ENCODE peak calls at places on chromosomes 13 and 19, in six cellular contexts. One of them, this sample, is unnamed.

GRCh38 chr13:41590643-41591042 is 133.3 kb downstream of the RGCC start:
- DNase-seq in uterus: no peak
- DNase-seq in left lung: no peak
- DNase-seq in colonic mucosa: no peak
- DNase-seq in right atrium auricular region: no peak
- DNase-seq in thyroid gland: no peak
- DNase-seq in this sample: no peak

GRCh38 chr19:14347999-14348889 is 33.0 kb upstream of the ADGRE5 start:
- DNase-seq in thyroid gland: peak; percentile 53
- DNase-seq in left lung: peak; percentile 94
- DNase-seq in colonic mucosa: peak; percentile 73
- DNase-seq in uterus: peak; percentile 58
- DNase-seq in right atrium auricular region: peak; percentile 64
- DNase-seq in this sample: peak; percentile 75

GRCh38 chr19:12834976-12835757 is 788 bp upstream of the RTBDN start:
- DNase-seq in right atrium auricular region: no peak
- DNase-seq in uterus: no peak
- DNase-seq in left lung: no peak
- DNase-seq in colonic mucosa: peak; percentile 47
- DNase-seq in thyroid gland: no peak
- DNase-seq in this sample: peak; percentile 72

GRCh38 chr19:1855828-1856255 is 7.5 kb downstream of the KLF16 start:
- DNase-seq in left lung: no peak
- DNase-seq in colonic mucosa: peak; percentile 45
- DNase-seq in uterus: no peak
- DNase-seq in right atrium auricular region: no peak
- DNase-seq in thyroid gland: no peak
- DNase-seq in this sample: no peak

GRCh38 chr13:114313061-114313860 is 1.0 kb upstream of the CHAMP1 start:
- DNase-seq in left lung: no peak
- DNase-seq in colonic mucosa: no peak
- DNase-seq in right atrium auricular region: no peak
- DNase-seq in uterus: no peak
- DNase-seq in thyroid gland: no peak
- DNase-seq in this sample: no peak

GRCh38 chr13:46995874-46996273 is 99.0 kb upstream of the HTR2A start:
- DNase-seq in uterus: no peak
- DNase-seq in colonic mucosa: no peak
- DNase-seq in thyroid gland: no peak
- DNase-seq in right atrium auricular region: no peak
- DNase-seq in left lung: no peak
- DNase-seq in this sample: no peak

GRCh38 chr13:46389985-46390384 is 2.9 kb upstream of the RUBCNL start:
- DNase-seq in left lung: no peak
- DNase-seq in uterus: no peak
- DNase-seq in right atrium auricular region: no peak
- DNase-seq in thyroid gland: peak; percentile 24
- DNase-seq in colonic mucosa: peak; percentile 72
- DNase-seq in this sample: no peak

GRCh38 chr19:2167896-2168618 is 4.3 kb downstream of the DOT1L start:
- DNase-seq in left lung: peak; percentile 89
- DNase-seq in colonic mucosa: peak; percentile 47
- DNase-seq in right atrium auricular region: peak; percentile 77
- DNase-seq in thyroid gland: peak; percentile 32
- DNase-seq in uterus: peak; percentile 59
- DNase-seq in this sample: no peak

GRCh38 chr13:80604094-80604493 is 263.2 kb upstream of the SPRY2 start:
- DNase-seq in uterus: no peak
- DNase-seq in right atrium auricular region: no peak
- DNase-seq in thyroid gland: no peak
- DNase-seq in left lung: no peak
- DNase-seq in colonic mucosa: no peak
- DNase-seq in this sample: no peak

GRCh38 chr13:43273362-43273761 is 250.0 kb downstream of the DNAJC15 start:
- DNase-seq in thyroid gland: no peak
- DNase-seq in right atrium auricular region: no peak
- DNase-seq in colonic mucosa: no peak
- DNase-seq in uterus: no peak
- DNase-seq in left lung: no peak
- DNase-seq in this sample: no peak

GRCh38 chr13:111265006-111265700 is 55.3 kb upstream of the TEX29 start:
- DNase-seq in left lung: no peak
- DNase-seq in uterus: no peak
- DNase-seq in right atrium auricular region: peak; percentile 30
- DNase-seq in colonic mucosa: no peak
- DNase-seq in thyroid gland: no peak
- DNase-seq in this sample: no peak

GRCh38 chr19:408441-409005 is 424 bp downstream of the C2CD4C start:
- DNase-seq in thyroid gland: no peak
- DNase-seq in uterus: no peak
- DNase-seq in left lung: peak; percentile 74
- DNase-seq in colonic mucosa: no peak
- DNase-seq in right atrium auricular region: no peak
- DNase-seq in this sample: no peak

GRCh38 chr19:8194528-8195275 is 14.5 kb upstream of the CERS4 start:
- DNase-seq in uterus: no peak
- DNase-seq in thyroid gland: no peak
- DNase-seq in right atrium auricular region: no peak
- DNase-seq in colonic mucosa: peak; percentile 30
- DNase-seq in left lung: peak; percentile 83
- DNase-seq in this sample: no peak

GRCh38 chr13:61913183-61913582 is 497.5 kb upstream of the PCDH20 start:
- DNase-seq in uterus: no peak
- DNase-seq in right atrium auricular region: no peak
- DNase-seq in left lung: no peak
- DNase-seq in colonic mucosa: no peak
- DNase-seq in thyroid gland: no peak
- DNase-seq in this sample: no peak

GRCh38 chr13:110593430-110594130 is 21.8 kb upstream of the NAXD start:
- DNase-seq in uterus: no peak
- DNase-seq in colonic mucosa: no peak
- DNase-seq in right atrium auricular region: no peak
- DNase-seq in left lung: no peak
- DNase-seq in thyroid gland: peak; percentile 27
- DNase-seq in this sample: peak; percentile 36

GRCh38 chr13:99686157-99686572 is 184.9 kb downstream of the TM9SF2 start:
- DNase-seq in uterus: no peak
- DNase-seq in colonic mucosa: peak; percentile 62
- DNase-seq in left lung: no peak
- DNase-seq in right atrium auricular region: peak; percentile 67
- DNase-seq in thyroid gland: peak; percentile 56
- DNase-seq in this sample: peak; percentile 69

GRCh38 chr19:50478901-50479715 is 2.5 kb upstream of the GARIN5A start:
- DNase-seq in left lung: peak; percentile 56
- DNase-seq in uterus: no peak
- DNase-seq in colonic mucosa: no peak
- DNase-seq in thyroid gland: no peak
- DNase-seq in right atrium auricular region: no peak
- DNase-seq in this sample: peak; percentile 81

GRCh38 chr13:52411629-52412028 is 5.7 kb upstream of the THSD1 start:
- DNase-seq in right atrium auricular region: no peak
- DNase-seq in left lung: no peak
- DNase-seq in colonic mucosa: no peak
- DNase-seq in uterus: no peak
- DNase-seq in thyroid gland: no peak
- DNase-seq in this sample: no peak

GRCh38 chr13:52405369-52405766 is 604 bp downstream of the THSD1 start:
- DNase-seq in colonic mucosa: no peak
- DNase-seq in thyroid gland: no peak
- DNase-seq in left lung: no peak
- DNase-seq in right atrium auricular region: no peak
- DNase-seq in uterus: no peak
- DNase-seq in this sample: no peak

GRCh38 chr13:52405767-52406494 is at the start of gene THSD1:
- DNase-seq in left lung: peak; percentile 85
- DNase-seq in uterus: peak; percentile 59
- DNase-seq in thyroid gland: peak; percentile 39
- DNase-seq in colonic mucosa: peak; percentile 38
- DNase-seq in right atrium auricular region: peak; percentile 71
- DNase-seq in this sample: peak; percentile 40

GRCh38 chr13:52412128-52412527 is 6.2 kb upstream of the THSD1 start:
- DNase-seq in left lung: no peak
- DNase-seq in uterus: no peak
- DNase-seq in right atrium auricular region: no peak
- DNase-seq in colonic mucosa: no peak
- DNase-seq in thyroid gland: no peak
- DNase-seq in this sample: no peak

DNA sequence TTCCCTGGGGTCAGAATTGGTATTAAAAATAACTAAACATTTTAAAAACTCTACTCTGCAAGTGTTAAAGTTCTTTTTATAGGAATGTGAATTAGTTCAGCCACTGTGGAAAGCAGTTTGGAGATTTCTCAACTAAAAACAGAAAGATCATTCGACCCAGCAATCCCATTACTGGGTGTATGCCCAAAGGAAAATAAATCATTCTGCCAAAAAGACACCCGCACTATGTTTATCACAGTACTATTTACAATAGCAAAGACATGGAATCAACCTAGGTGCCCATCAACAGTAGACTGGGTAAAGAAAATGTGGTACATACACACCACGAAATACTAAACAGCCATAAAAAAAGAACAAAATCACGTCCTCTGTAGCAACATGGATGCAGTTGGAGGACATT is 657 bp upstream of the THSD1 start:
- DNase-seq in colonic mucosa: no peak
- DNase-seq in uterus: no peak
- DNase-seq in left lung: no peak
- DNase-seq in thyroid gland: no peak
- DNase-seq in right atrium auricular region: no peak
- DNase-seq in this sample: no peak
- TF ChIP-seq CTCF in colonic mucosa: no peak
- TF ChIP-seq CTCF in uterus: no peak
- TF ChIP-seq CTCF in left lung: no peak
- TF ChIP-seq CTCF in thyroid gland: no peak
- TF ChIP-seq CTCF in right atrium auricular region: no peak
- TF ChIP-seq CTCF in this sample: no peak

DNA sequence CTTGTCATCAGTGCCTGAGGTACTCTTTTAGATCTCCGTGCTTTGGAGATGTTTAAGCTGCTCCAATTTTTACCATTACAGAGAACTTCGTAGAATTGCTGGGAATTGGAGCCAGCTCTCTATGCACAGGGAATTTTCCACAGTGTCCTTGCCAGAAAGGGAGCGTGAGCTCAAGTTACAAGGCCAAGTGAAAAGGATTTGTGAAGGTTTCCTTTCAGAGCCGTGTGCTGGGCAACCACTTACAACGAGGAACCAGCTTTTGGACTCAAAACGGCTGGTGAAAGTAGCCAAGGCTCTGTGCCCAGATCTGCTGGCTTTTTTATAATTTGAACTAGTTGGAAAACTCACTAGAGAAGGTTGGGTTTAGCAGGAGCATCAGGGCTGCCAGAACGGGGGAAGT is 82.5 kb downstream of the NUFIP1 start:
- DNase-seq in right atrium auricular region: no peak
- DNase-seq in colonic mucosa: no peak
- DNase-seq in thyroid gland: peak; percentile 7
- DNase-seq in left lung: no peak
- DNase-seq in uterus: peak; percentile 62
- DNase-seq in this sample: no peak
- H3K4me1 ChIP-seq in right atrium auricular region: peaks cover 45% of the 10 kb centered on the region
- H3K4me1 ChIP-seq in colonic mucosa: no peaks in the 10 kb centered on the region
- H3K4me1 ChIP-seq in thyroid gland: no peaks in the 10 kb centered on the region
- H3K4me1 ChIP-seq in left lung: peaks cover 14% of the 10 kb centered on the region
- H3K4me1 ChIP-seq in uterus: peaks cover 23% of the 10 kb centered on the region
- H3K4me1 ChIP-seq in this sample: no peaks in the 10 kb centered on the region

GRCh38 chr13:113239986-113240385 is 30.6 kb downstream of the CUL4A start:
- DNase-seq in uterus: no peak
- DNase-seq in right atrium auricular region: no peak
- DNase-seq in left lung: no peak
- DNase-seq in colonic mucosa: no peak
- DNase-seq in thyroid gland: no peak
- DNase-seq in this sample: no peak

GRCh38 chr13:113243847-113244246 is 34.4 kb downstream of the CUL4A start:
- DNase-seq in colonic mucosa: no peak
- DNase-seq in uterus: no peak
- DNase-seq in thyroid gland: no peak
- DNase-seq in left lung: no peak
- DNase-seq in right atrium auricular region: no peak
- DNase-seq in this sample: no peak

GRCh38 chr13:113239357-113239756 is 29.9 kb downstream of the CUL4A start:
- DNase-seq in uterus: no peak
- DNase-seq in left lung: peak; percentile 61
- DNase-seq in right atrium auricular region: no peak
- DNase-seq in colonic mucosa: no peak
- DNase-seq in thyroid gland: no peak
- DNase-seq in this sample: no peak

GRCh38 chr13:113233101-113233500 is 23.7 kb downstream of the CUL4A start:
- DNase-seq in colonic mucosa: no peak
- DNase-seq in right atrium auricular region: no peak
- DNase-seq in uterus: no peak
- DNase-seq in thyroid gland: no peak
- DNase-seq in left lung: no peak
- DNase-seq in this sample: no peak

DNA sequence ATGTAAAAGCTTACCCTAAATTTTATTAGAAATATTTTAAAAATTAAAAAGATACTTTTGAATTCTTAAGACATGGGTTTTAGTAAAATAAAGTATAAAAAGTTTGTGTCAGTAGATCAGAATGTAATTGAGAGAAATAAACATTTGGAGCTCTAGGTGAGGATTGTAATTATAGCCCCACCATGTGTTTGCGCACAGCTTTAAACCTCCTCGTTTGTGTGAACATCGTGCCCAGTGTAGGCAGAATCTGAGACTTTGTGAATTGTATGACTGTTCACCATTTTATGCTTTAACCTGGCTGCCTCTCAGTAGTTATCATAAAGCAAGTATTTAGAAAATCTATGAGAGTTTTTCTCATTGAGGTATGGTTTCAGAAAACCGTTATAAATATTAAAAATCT is 29.1 kb downstream of the CUL4A start:
- DNase-seq in thyroid gland: no peak
- DNase-seq in uterus: no peak
- DNase-seq in left lung: no peak
- DNase-seq in right atrium auricular region: no peak
- DNase-seq in colonic mucosa: no peak
- DNase-seq in this sample: no peak
- H3K36me3 ChIP-seq in thyroid gland: peaks cover 12% of the 10 kb centered on the region
- H3K36me3 ChIP-seq in uterus: no peaks in the 10 kb centered on the region
- H3K36me3 ChIP-seq in left lung: peaks cover 95% of the 10 kb centered on the region
- H3K36me3 ChIP-seq in right atrium auricular region: peaks cover 62% of the 10 kb centered on the region
- H3K36me3 ChIP-seq in colonic mucosa: peaks cover 8% of the 10 kb centered on the region
- H3K36me3 ChIP-seq in this sample: peaks cover 24% of the 10 kb centered on the region

DNA sequence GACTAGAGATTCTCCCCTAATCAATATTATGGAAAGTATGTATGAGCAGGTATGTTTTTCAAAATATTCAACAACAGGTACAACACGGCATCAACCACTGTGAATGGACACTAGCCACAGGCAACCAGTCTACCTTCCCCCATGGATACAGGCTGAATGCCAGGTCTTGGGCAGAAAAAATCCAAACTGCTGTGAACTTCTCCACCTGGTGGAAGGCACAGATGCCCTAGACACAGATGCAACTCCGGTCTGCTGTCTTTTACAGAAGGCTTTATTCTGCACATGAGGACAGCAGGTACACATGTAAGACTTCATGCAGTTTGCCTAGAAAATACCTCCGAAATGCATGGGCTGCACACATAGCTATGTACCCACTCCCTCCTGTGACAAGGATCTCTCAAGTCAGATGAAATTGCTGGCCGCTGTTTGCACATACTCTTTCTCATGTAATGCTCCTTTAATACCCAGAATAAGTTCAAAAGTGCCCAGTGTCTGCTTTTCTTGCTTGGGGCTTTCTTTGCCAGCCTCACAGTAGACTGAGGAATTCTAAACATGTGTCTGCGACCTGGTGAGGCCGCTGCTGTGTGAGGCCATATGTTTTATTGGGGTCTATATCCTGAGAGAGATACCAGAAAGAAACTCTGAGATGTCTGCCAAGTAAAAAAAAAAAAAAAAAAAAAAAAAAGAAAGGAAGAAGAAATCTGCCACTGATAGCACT is 325.9 kb downstream of the FOXO1 start:
- DNase-seq in colonic mucosa: no peak
- DNase-seq in right atrium auricular region: no peak
- DNase-seq in left lung: no peak
- DNase-seq in uterus: no peak
- DNase-seq in thyroid gland: peak; percentile 6
- DNase-seq in this sample: no peak
- TF ChIP-seq CTCF in colonic mucosa: no peak
- TF ChIP-seq CTCF in right atrium auricular region: no peak
- TF ChIP-seq CTCF in left lung: no peak
- TF ChIP-seq CTCF in uterus: no peak
- TF ChIP-seq CTCF in thyroid gland: no peak
- TF ChIP-seq CTCF in this sample: no peak